ENCODE peak calls at places on chromosomes 11 and 22, in four cellular contexts. One of them, this sample, is unnamed.

GRCh38 chr11:32090774-32091370 is at the start of gene RCN1:
- DNase-seq in activated B cell treated with CpG ODN at 0.5 μM for 24 hours: peak
- DNase-seq in tibial nerve: peak
- DNase-seq in A549: peak
- DNase-seq in this sample: peak

GRCh38 chr11:111944651-111945051 is 7.5 kb downstream of the DIXDC1 start:
- DNase-seq in tibial nerve: no peak
- DNase-seq in activated B cell treated with CpG ODN at 0.5 μM for 24 hours: no peak
- DNase-seq in A549: peak
- DNase-seq in this sample: no peak

GRCh38 chr11:109112748-109113378 is 309.1 kb upstream of the C11orf87 start:
- DNase-seq in tibial nerve: no peak
- DNase-seq in activated B cell treated with CpG ODN at 0.5 μM for 24 hours: no peak
- DNase-seq in A549: no peak
- DNase-seq in this sample: no peak

GRCh38 chr11:130068546-130068985 is 1.1 kb upstream of the APLP2 start:
- DNase-seq in tibial nerve: no peak
- DNase-seq in A549: no peak
- DNase-seq in activated B cell treated with CpG ODN at 0.5 μM for 24 hours: no peak
- DNase-seq in this sample: no peak

GRCh38 chr22:39530692-39531331 is 1.7 kb downstream of the RPS19BP1 start:
- DNase-seq in A549: no peak
- DNase-seq in activated B cell treated with CpG ODN at 0.5 μM for 24 hours: no peak
- DNase-seq in tibial nerve: no peak
- DNase-seq in this sample: no peak

GRCh38 chr11:134266841-134267251 is 9.3 kb upstream of the GLB1L3 start:
- DNase-seq in A549: no peak
- DNase-seq in activated B cell treated with CpG ODN at 0.5 μM for 24 hours: no peak
- DNase-seq in tibial nerve: peak
- DNase-seq in this sample: no peak

GRCh38 chr22:19620742-19621371 is 93.4 kb upstream of the SEPTIN5 start:
- DNase-seq in A549: no peak
- DNase-seq in activated B cell treated with CpG ODN at 0.5 μM for 24 hours: no peak
- DNase-seq in tibial nerve: no peak
- DNase-seq in this sample: no peak

GRCh38 chr11:15327786-15328231 is 213.1 kb downstream of the INSC start:
- DNase-seq in activated B cell treated with CpG ODN at 0.5 μM for 24 hours: no peak
- DNase-seq in A549: peak
- DNase-seq in tibial nerve: peak
- DNase-seq in this sample: no peak

GRCh38 chr11:65304613-65305012 is 10.1 kb upstream of the CDC42EP2 start:
- DNase-seq in activated B cell treated with CpG ODN at 0.5 μM for 24 hours: no peak
- DNase-seq in tibial nerve: no peak
- DNase-seq in A549: no peak
- DNase-seq in this sample: no peak

GRCh38 chr11:65206901-65207300 is 25.2 kb downstream of the CAPN1 start:
- DNase-seq in activated B cell treated with CpG ODN at 0.5 μM for 24 hours: no peak
- DNase-seq in A549: no peak
- DNase-seq in tibial nerve: no peak
- DNase-seq in this sample: no peak

GRCh38 chr11:17714356-17714854 is 5.0 kb upstream of the MYOD1 start:
- DNase-seq in A549: no peak
- DNase-seq in activated B cell treated with CpG ODN at 0.5 μM for 24 hours: no peak
- DNase-seq in tibial nerve: no peak
- DNase-seq in this sample: no peak
- TF ChIP-seq CTCF in A549: no peak
- TF ChIP-seq CTCF in activated B cell treated with CpG ODN at 0.5 μM for 24 hours: no peak
- TF ChIP-seq CTCF in tibial nerve: no peak
- TF ChIP-seq CTCF in this sample: no peak

GRCh38 chr11:102985850-102986249 is 30.3 kb upstream of the MMP13 start:
- DNase-seq in tibial nerve: no peak
- DNase-seq in A549: no peak
- DNase-seq in activated B cell treated with CpG ODN at 0.5 μM for 24 hours: no peak
- DNase-seq in this sample: no peak

GRCh38 chr11:102991776-102992175 is 36.2 kb upstream of the MMP13 start:
- DNase-seq in activated B cell treated with CpG ODN at 0.5 μM for 24 hours: no peak
- DNase-seq in tibial nerve: no peak
- DNase-seq in A549: no peak
- DNase-seq in this sample: no peak

GRCh38 chr11:102986815-102987214 is 31.3 kb upstream of the MMP13 start:
- DNase-seq in A549: no peak
- DNase-seq in activated B cell treated with CpG ODN at 0.5 μM for 24 hours: no peak
- DNase-seq in tibial nerve: no peak
- DNase-seq in this sample: no peak

GRCh38 chr11:102990145-102990544 is 34.6 kb upstream of the MMP13 start:
- DNase-seq in activated B cell treated with CpG ODN at 0.5 μM for 24 hours: no peak
- DNase-seq in A549: no peak
- DNase-seq in tibial nerve: no peak
- DNase-seq in this sample: no peak

DNA sequence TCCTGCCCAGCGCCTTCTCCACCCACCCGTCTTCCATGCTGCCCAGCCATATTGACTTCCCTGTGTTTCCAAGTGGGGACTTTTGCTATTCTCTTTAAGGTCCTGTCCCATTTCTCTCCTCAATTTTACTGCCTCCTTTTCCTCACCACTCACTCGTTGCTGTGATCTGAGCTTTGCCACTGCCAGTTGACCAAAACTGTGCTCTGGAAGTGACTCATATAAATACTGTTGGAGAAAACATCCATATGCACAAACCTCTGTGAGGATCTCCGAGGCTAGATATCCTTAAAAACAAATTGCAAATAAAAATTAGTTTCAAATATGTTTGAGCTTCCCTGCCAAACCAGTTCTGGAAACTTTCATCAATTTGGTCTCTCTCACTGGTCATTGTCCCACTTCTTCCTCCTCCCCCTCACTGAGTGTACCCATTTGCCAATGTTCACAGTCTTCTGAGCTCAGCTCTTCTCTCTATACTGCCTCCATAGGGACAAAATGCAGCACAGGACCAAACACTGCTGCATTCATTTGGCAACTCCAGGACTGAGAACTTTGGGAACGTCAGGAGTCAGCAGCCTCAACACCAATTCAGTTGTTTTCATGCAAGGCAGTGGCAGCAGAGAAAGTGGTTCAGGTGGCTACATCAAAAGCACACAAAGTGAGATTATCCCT is 34.0 kb upstream of the MMP13 start:
- DNase-seq in activated B cell treated with CpG ODN at 0.5 μM for 24 hours: no peak
- DNase-seq in A549: no peak
- DNase-seq in tibial nerve: no peak
- DNase-seq in this sample: no peak
- TF ChIP-seq CTCF in activated B cell treated with CpG ODN at 0.5 μM for 24 hours: no peak
- TF ChIP-seq CTCF in A549: no peak
- TF ChIP-seq CTCF in tibial nerve: no peak
- TF ChIP-seq CTCF in this sample: no peak

GRCh38 chr11:2868604-2869526 is 16.7 kb downstream of the CDKN1C start:
- DNase-seq in A549: no peak
- DNase-seq in tibial nerve: no peak
- DNase-seq in activated B cell treated with CpG ODN at 0.5 μM for 24 hours: no peak
- DNase-seq in this sample: no peak

GRCh38 chr11:2869561-2870427 is 15.8 kb downstream of the CDKN1C start:
- DNase-seq in A549: no peak
- DNase-seq in activated B cell treated with CpG ODN at 0.5 μM for 24 hours: no peak
- DNase-seq in tibial nerve: no peak
- DNase-seq in this sample: no peak

GRCh38 chr11:2867722-2868548 is 17.6 kb downstream of the CDKN1C start:
- DNase-seq in A549: no peak
- DNase-seq in tibial nerve: no peak
- DNase-seq in activated B cell treated with CpG ODN at 0.5 μM for 24 hours: no peak
- DNase-seq in this sample: no peak

GRCh38 chr11:2870955-2871720 is 14.4 kb downstream of the CDKN1C start:
- DNase-seq in A549: no peak
- DNase-seq in tibial nerve: no peak
- DNase-seq in activated B cell treated with CpG ODN at 0.5 μM for 24 hours: no peak
- DNase-seq in this sample: no peak

GRCh38 chr11:2870460-2870859 is 15.1 kb downstream of the CDKN1C start:
- DNase-seq in activated B cell treated with CpG ODN at 0.5 μM for 24 hours: no peak
- DNase-seq in tibial nerve: no peak
- DNase-seq in A549: no peak
- DNase-seq in this sample: no peak
- TF ChIP-seq CTCF in activated B cell treated with CpG ODN at 0.5 μM for 24 hours: no peak
- TF ChIP-seq CTCF in tibial nerve: no peak
- TF ChIP-seq CTCF in A549: no peak
- TF ChIP-seq CTCF in this sample: peak

GRCh38 chr11:14041040-14041439 is 78.5 kb downstream of the SPON1 start:
- DNase-seq in A549: peak
- DNase-seq in activated B cell treated with CpG ODN at 0.5 μM for 24 hours: no peak
- DNase-seq in tibial nerve: no peak
- DNase-seq in this sample: no peak
- TF ChIP-seq CTCF in A549: peak
- TF ChIP-seq CTCF in activated B cell treated with CpG ODN at 0.5 μM for 24 hours: no peak
- TF ChIP-seq CTCF in tibial nerve: no peak
- TF ChIP-seq CTCF in this sample: no peak

DNA sequence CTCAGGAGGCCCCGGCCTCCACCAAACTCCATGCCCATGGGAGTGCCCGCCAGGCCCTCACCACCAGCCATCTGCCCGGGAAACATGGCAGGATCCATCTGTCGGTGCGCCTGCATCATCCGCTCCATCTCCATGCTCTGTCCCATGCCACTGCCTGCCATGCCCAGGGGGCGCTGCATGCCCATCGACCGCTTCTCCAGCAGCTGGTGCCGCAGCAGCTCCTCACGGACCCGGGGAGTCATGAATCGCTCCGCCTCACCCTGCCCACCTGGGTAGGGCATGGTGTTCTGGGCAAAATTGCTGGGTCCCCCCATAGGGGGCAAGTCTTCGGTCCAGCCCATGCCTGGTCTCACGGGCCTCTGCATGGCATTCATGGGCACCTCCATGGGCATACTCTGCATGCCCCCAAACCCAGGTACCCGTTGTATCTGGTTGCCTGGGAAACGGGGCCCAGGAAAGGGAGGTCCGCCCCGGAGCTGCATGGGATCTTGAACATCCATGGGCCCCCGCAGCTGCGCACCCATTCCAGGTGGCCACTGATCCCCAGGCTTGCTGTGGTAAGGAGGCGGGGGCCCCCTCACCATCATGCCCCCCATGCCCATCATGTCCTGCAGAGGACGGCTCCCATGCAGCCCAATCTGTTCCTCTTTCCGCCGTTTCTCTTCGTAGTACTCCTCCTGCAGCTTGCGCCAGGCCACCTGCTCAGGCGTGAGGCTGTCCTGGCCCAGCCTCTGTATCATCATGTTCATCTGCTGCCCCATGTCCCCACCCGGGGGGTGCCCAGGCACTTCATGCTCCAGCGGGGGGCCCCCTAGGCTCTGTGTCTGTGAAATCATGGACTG is 18.0 kb downstream of the CXCR5 start:
- DNase-seq in A549: no peak
- DNase-seq in tibial nerve: no peak
- DNase-seq in activated B cell treated with CpG ODN at 0.5 μM for 24 hours: no peak
- DNase-seq in this sample: no peak
- TF ChIP-seq CTCF in A549: peak
- TF ChIP-seq CTCF in tibial nerve: no peak
- TF ChIP-seq CTCF in activated B cell treated with CpG ODN at 0.5 μM for 24 hours: no peak
- TF ChIP-seq CTCF in this sample: no peak

GRCh38 chr11:115501895-115502589 is 2.2 kb downstream of the CADM1 start:
- DNase-seq in A549: no peak
- DNase-seq in activated B cell treated with CpG ODN at 0.5 μM for 24 hours: no peak
- DNase-seq in tibial nerve: no peak
- DNase-seq in this sample: no peak

GRCh38 chr11:115503886-115504278 is 333 bp downstream of the CADM1 start:
- DNase-seq in tibial nerve: no peak
- DNase-seq in A549: no peak
- DNase-seq in activated B cell treated with CpG ODN at 0.5 μM for 24 hours: no peak
- DNase-seq in this sample: no peak

GRCh38 chr11:115502636-115503082 is 1.6 kb downstream of the CADM1 start:
- DNase-seq in activated B cell treated with CpG ODN at 0.5 μM for 24 hours: no peak
- DNase-seq in tibial nerve: no peak
- DNase-seq in A549: no peak
- DNase-seq in this sample: no peak

GRCh38 chr11:115504279-115505158 is at the start of gene CADM1:
- DNase-seq in A549: peak
- DNase-seq in tibial nerve: peak
- DNase-seq in activated B cell treated with CpG ODN at 0.5 μM for 24 hours: no peak
- DNase-seq in this sample: peak

GRCh38 chr11:115503083-115503885 is 931 bp downstream of the CADM1 start:
- DNase-seq in tibial nerve: peak
- DNase-seq in A549: peak
- DNase-seq in activated B cell treated with CpG ODN at 0.5 μM for 24 hours: no peak
- DNase-seq in this sample: no peak
- TF ChIP-seq CTCF in tibial nerve: peak
- TF ChIP-seq CTCF in A549: peak
- TF ChIP-seq CTCF in activated B cell treated with CpG ODN at 0.5 μM for 24 hours: no peak
- TF ChIP-seq CTCF in this sample: no peak

This sample was measured in CD14-positive monocyte.